ENCODE peak calls at places on chromosomes 5 and 9, in ten cellular contexts. X is HepG2, Y is mucosa of descending colon, O is AG09309, H is foreskin keratinocyte, S is left lung, J is body of pancreas, I is SK-N-SH, M is GM13977, W is endodermal cell. G is an unnamed sample.

GRCh38 chr9:129945314-129945713 is 97.7 kb downstream of the FNBP1 start:
- DNase-seq in X (no peak), Y (no peak), O (no peak), H (no peak), S (no peak), J (no peak), I (no peak), M (no peak), W (no peak), G (no peak)

GRCh38 chr9:71490810-71491209 is 277.5 kb downstream of the CEMIP2 start:
- DNase-seq in X (peak), Y (no peak), O (no peak), H (no peak), S (no peak), J (no peak), I (no peak), M (peak), W (no peak), G (no peak)

GRCh38 chr5:73435640-73436534 is 12.7 kb downstream of the FOXD1 start:
- DNase-seq in X (no peak), Y (no peak), O (no peak), H (no peak), S (no peak), J (no peak), I (no peak), M (no peak), W (peak), G (no peak)

GRCh38 chr5:137995077-137995746 is 37.7 kb downstream of the FAM13B start:
- DNase-seq in X (peak), Y (no peak), O (no peak), H (no peak), S (no peak), J (no peak), I (no peak), M (no peak), W (no peak), G (no peak)

GRCh38 chr9:108108290-108108689 is 618.7 kb upstream of the KLF4 start:
- DNase-seq in X (no peak), Y (no peak), O (no peak), H (no peak), S (no peak), J (no peak), I (no peak), M (no peak), W (no peak), G (no peak)

GRCh38 chr9:70607926-70608325 is 193.5 kb upstream of the KLF9 start:
- DNase-seq in X (no peak), Y (no peak), O (no peak), H (no peak), S (peak), J (no peak), I (no peak), M (no peak), W (no peak), G (no peak)

GRCh38 chr9:133823189-133824105 is 85.3 kb upstream of the SARDH start:
- DNase-seq in X (no peak), Y (no peak), O (no peak), H (no peak), S (no peak), J (no peak), I (no peak), M (peak), W (no peak), G (no peak)

GRCh38 chr5:101806410-101806809 is 489.7 kb downstream of the SLCO4C1 start:
- DNase-seq in X (no peak), Y (no peak), O (no peak), H (no peak), S (no peak), J (no peak), I (no peak), M (no peak), W (no peak), G (no peak)

GRCh38 chr9:22052376-22052945 is 43.4 kb upstream of the CDKN2B start:
- DNase-seq in X (peak), Y (no peak), O (peak), H (peak), S (no peak), J (no peak), I (no peak), M (peak), W (no peak), G (no peak)

GRCh38 chr5:145778144-145778900 is 56.8 kb downstream of the PRELID2 start:
- DNase-seq in X (no peak), Y (no peak), O (no peak), H (no peak), S (no peak), J (no peak), I (no peak), M (no peak), W (no peak), G (no peak)

GRCh38 chr9:105039180-105039799 is 111.3 kb upstream of the ABCA1 start:
- DNase-seq in X (no peak), Y (no peak), O (no peak), H (no peak), S (no peak), J (no peak), I (no peak), M (no peak), W (no peak), G (no peak)

GRCh38 chr9:37034320-37034937 is 361 bp upstream of the PAX5 start:
- DNase-seq in X (no peak), Y (no peak), O (no peak), H (no peak), S (no peak), J (no peak), I (peak), M (peak), W (peak), G (no peak)

GRCh38 chr5:171695804-171696203 is 89.8 kb upstream of the SMIM23 start:
- DNase-seq in X (no peak), Y (no peak), O (no peak), H (no peak), S (no peak), J (no peak), I (no peak), M (no peak), W (no peak), G (no peak)

GRCh38 chr5:141843156-141843927 is 34.9 kb downstream of the PCDH1 start:
- DNase-seq in X (no peak), Y (no peak), O (no peak), H (no peak), S (no peak), J (peak), I (no peak), M (no peak), W (peak), G (no peak)

GRCh38 chr9:93525476-93525875 is 50.9 kb upstream of the PHF2 start:
- DNase-seq in X (no peak), Y (no peak), O (no peak), H (no peak), S (no peak), J (no peak), I (no peak), M (no peak), W (no peak), G (no peak)

GRCh38 chr9:117750401-117750800 is 46.2 kb downstream of the TLR4 start:
- DNase-seq in X (no peak), Y (no peak), O (no peak), H (no peak), S (no peak), J (no peak), I (no peak), M (no peak), W (no peak), G (no peak)

GRCh38 chr9:97412628-97413382 is 909 bp downstream of the TDRD7 start:
- DNase-seq in X (no peak), Y (no peak), O (no peak), H (no peak), S (no peak), J (no peak), I (no peak), M (peak), W (no peak), G (no peak)

GRCh38 chr9:16039103-16039987 is 486.5 kb downstream of the CCDC171 start:
- DNase-seq in X (peak), Y (no peak), O (no peak), H (no peak), S (no peak), J (no peak), I (no peak), M (no peak), W (peak), G (no peak)

GRCh38 chr5:141876628-141877477 is 1.4 kb downstream of the PCDH1 start:
- DNase-seq in X (no peak), Y (peak), O (no peak), H (no peak), S (no peak), J (peak), I (no peak), M (no peak), W (peak), G (peak)

GRCh38 chr9:81596671-81597426 is 92.5 kb downstream of the TLE1 start:
- DNase-seq in X (no peak), Y (no peak), O (no peak), H (no peak), S (no peak), J (no peak), I (no peak), M (no peak), W (peak), G (peak)

GRCh38 chr5:35852084-35852734 is 4.5 kb upstream of the IL7R start:
- DNase-seq in X (no peak), Y (no peak), O (no peak), H (no peak), S (no peak), J (no peak), I (peak), M (no peak), W (no peak), G (no peak)

GRCh38 chr9:87944096-87944495 is 26.3 kb downstream of the SPATA31C1 start:
- DNase-seq in X (no peak), Y (no peak), O (no peak), H (no peak), S (no peak), J (no peak), I (no peak), M (no peak), W (no peak), G (no peak)
- TF ChIP-seq CTCF in X (no peak), Y (no peak), O (no peak), H (no peak), S (no peak), J (no peak), I (no peak), M (no peak), W (no peak), G (no peak)

GRCh38 chr9:124852829-124853531 is at the start of gene WDR38:
- DNase-seq in X (peak), Y (peak), O (no peak), H (no peak), S (peak), J (peak), I (peak), M (peak), W (peak), G (peak)
- TF ChIP-seq CTCF in X (peak), Y (peak), O (peak), H (peak), S (peak), J (peak), I (peak), M (peak), W (peak), G (peak)

DNA sequence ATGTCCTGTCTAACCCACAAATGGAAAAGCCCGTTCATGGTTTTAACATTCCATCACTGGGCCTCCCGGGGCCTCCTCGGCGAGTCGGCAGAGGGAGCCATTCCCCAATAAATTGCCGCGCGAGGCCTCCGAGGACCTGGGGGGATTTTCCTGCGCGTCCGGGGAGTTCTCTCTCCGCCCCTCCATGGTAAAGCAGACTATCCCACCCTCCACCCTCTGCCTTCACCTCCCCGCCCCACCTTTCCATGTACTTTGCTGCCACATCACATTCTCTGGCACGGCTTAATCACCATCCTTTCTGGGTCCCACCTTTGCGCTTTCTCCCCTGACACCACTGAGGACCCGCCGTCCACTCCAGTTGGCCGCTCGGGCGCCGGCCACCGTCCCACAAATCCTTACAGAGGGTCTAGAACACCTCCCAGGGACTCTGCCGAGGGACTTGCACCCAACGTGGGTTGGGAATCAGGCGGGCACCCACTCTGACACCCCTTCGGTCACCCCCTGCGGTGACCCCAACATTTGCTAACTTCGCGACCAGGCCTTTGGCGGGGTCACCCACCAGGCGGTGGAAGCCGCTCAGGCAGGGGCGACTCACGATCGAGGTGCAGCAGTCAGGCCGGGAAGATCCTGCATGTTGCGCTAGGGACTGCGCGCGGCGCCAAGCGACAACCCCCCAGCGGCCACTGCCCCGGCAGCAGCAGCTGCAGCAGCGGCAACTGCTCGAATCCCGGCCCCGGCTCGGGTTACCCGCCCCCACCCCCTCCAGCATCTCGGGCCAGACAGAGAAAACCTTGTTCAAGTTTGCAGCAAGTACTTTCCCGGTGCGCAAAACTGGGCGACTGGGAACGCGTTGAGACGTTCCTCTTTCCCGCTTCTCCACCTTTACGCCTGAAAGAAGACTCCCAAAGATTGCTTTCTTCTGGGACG is at the start of gene MEGF10:
- DNase-seq in X (peak), Y (peak), O (no peak), H (no peak), S (no peak), J (peak), I (peak), M (peak), W (peak), G (no peak)
- TF ChIP-seq CTCF in X (peak), Y (peak), O (peak), H (peak), S (peak), J (peak), I (peak), M (peak), W (peak), G (no peak)

GRCh38 chr5:135566422-135567416 is 12.1 kb downstream of the CXCL14 start:
- DNase-seq in X (no peak), Y (no peak), O (no peak), H (no peak), S (no peak), J (no peak), I (no peak), M (no peak), W (no peak), G (no peak)
- TF ChIP-seq CTCF in X (no peak), Y (no peak), O (no peak), H (no peak), S (no peak), J (no peak), I (no peak), M (no peak), W (peak), G (no peak)

GRCh38 chr9:26264709-26265601 is 586.7 kb upstream of the TUSC1 start:
- DNase-seq in X (no peak), Y (no peak), O (peak), H (peak), S (no peak), J (no peak), I (no peak), M (no peak), W (no peak), G (no peak)
- TF ChIP-seq CTCF in X (no peak), Y (no peak), O (no peak), H (no peak), S (no peak), J (no peak), I (no peak), M (no peak), W (no peak), G (no peak)

DNA sequence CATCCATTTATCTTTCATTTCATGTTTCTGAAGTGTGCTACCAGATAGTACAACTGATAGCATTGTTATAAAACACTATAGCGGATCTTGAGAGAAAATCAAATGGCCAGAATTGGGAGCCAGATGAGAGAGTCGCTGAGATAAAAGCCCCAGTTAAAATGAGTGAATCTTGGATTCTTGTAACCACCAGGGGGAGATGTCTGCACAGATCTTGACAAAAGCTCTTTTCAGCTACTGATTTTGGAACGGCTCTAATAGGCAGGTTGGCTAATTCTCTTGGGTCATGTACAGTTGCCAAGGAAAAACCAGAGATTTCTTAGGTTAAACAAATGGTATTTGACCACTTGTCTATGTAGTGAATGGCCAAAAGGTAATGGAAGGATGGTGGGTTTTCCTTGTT is 21.7 kb downstream of the F2RL2 start:
- DNase-seq in X (peak), Y (no peak), O (no peak), H (no peak), S (no peak), J (peak), I (peak), M (peak), W (no peak), G (no peak)
- TF ChIP-seq CTCF in X (peak), Y (peak), O (peak), H (peak), S (peak), J (peak), I (peak), M (peak), W (peak), G (peak)

DNA sequence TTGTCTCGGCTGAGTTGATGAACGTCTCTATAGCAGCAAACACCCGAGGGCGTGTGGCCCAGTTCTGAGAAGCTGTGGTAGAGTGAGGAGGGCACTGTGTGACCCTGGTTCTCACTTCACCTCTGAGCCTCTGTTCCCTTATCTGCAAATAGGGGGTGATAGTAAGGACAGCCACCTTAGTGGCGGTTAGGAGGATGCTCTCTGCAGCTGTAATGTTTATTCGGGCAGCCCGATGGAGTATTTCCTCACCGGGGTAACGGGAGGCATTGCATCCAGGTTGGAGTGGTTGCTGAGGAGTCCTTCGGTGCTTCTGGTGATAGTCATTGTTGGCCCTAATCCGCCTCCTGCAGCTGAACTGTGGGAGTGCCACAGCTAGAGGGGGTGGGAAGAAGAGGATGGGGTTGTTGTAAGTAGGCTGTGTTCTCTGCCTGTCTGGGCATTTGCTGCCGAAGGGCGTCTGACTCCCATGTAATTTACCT is 13.9 kb downstream of the PRRC2B start:
- DNase-seq in X (peak), Y (no peak), O (no peak), H (no peak), S (peak), J (peak), I (no peak), M (no peak), W (peak), G (peak)
- TF ChIP-seq CTCF in X (peak), Y (no peak), O (no peak), H (peak), S (no peak), J (peak), I (peak), M (no peak), W (peak), G (peak)

DNA sequence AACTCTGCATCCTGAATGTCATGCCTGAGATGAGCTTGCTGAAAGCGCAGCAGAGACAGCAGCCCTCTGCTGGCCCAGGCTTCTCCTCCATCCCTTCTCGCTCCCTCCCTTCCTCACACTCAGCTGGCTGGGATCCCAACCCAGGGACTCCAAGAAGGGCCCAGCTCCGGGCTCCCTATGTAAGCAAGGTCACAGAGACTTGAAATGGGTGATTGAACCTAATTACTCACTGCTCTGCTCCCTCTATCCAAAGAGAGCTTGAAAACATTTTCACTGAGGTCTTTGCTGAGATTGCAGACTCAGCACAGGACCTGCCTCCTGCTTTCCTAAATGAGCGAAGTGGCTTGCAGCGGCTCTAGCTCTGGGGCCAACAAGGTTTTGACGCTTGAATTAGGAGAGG is 42.8 kb downstream of the RAPGEF1 start:
- DNase-seq in X (no peak), Y (no peak), O (no peak), H (no peak), S (no peak), J (peak), I (no peak), M (no peak), W (peak), G (no peak)
- TF ChIP-seq CTCF in X (no peak), Y (no peak), O (no peak), H (no peak), S (no peak), J (no peak), I (peak), M (no peak), W (peak), G (no peak)

GRCh38 chr5:113205323-113205722 is 228.7 kb downstream of the DCP2 start:
- DNase-seq in X (peak), Y (no peak), O (no peak), H (no peak), S (no peak), J (no peak), I (no peak), M (no peak), W (no peak), G (no peak)

GRCh38 chr5:113201715-113202114 is 225.1 kb downstream of the DCP2 start:
- DNase-seq in X (no peak), Y (no peak), O (no peak), H (no peak), S (no peak), J (no peak), I (no peak), M (no peak), W (peak), G (no peak)

GRCh38 chr5:113204525-113205161 is 228.0 kb downstream of the DCP2 start:
- DNase-seq in X (peak), Y (no peak), O (no peak), H (peak), S (no peak), J (peak), I (peak), M (no peak), W (peak), G (no peak)

GRCh38 chr5:113202904-113203716 is 226.5 kb downstream of the DCP2 start:
- DNase-seq in X (peak), Y (no peak), O (no peak), H (peak), S (peak), J (no peak), I (peak), M (no peak), W (peak), G (no peak)

DNA sequence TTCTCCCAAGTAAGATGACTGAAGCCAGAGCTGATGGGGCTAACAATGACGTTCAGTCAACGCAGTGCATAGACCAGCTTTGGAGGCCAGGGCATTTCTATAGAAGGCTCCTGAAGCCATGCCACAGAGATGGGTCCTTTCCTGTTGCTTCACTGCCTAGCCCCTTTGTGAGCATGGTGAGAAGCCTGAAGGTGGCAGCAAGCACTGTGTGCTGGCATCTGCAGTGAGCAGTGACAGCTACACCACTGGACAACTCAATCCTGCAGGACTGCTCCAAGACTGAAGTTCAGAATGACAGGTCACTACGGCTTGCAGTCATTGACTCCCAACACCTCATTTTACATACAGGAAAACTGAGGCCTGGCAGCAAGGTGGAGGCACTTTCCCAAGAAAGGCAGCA is 229.0 kb downstream of the TSSK1B start:
- DNase-seq in X (peak), Y (no peak), O (no peak), H (no peak), S (no peak), J (no peak), I (no peak), M (no peak), W (peak), G (no peak)
- TF ChIP-seq CTCF in X (peak), Y (no peak), O (peak), H (peak), S (no peak), J (no peak), I (no peak), M (no peak), W (peak), G (no peak)

G was measured in natural killer cell.